ENCODE peak calls at places on chromosomes 2 and 18, in four cellular contexts. L is BJ, W is dorsolateral prefrontal cortex, Q is B cell. P is an unnamed sample.

GRCh38 chr18:73924836-73925235 is 222.8 kb downstream of the FBXO15 start:
- DNase-seq in Q (no peak), L (no peak), W (no peak), P (no peak)

GRCh38 chr18:57841568-57841967 is 38.5 kb upstream of the ATP8B1 start:
- DNase-seq in W (no peak), Q (no peak), L (no peak), P (no peak)

GRCh38 chr2:30481323-30481800 is 34.3 kb downstream of the LCLAT1 start:
- DNase-seq in Q (no peak), L (no peak), W (no peak), P (no peak)

GRCh38 chr2:55099878-55100820 is 49.9 kb upstream of the RTN4 start:
- DNase-seq in W (no peak), Q (no peak), L (no peak), P (peak)

GRCh38 chr2:171081649-171082111 is 79.0 kb downstream of the TLK1 start:
- DNase-seq in Q (no peak), L (no peak), W (no peak), P (no peak)

GRCh38 chr2:131049150-131049718 is 44.0 kb downstream of the FAM168B start:
- DNase-seq in L (no peak), Q (no peak), W (no peak), P (no peak)

GRCh38 chr2:152585830-152586484 is 131.3 kb downstream of the PRPF40A start:
- DNase-seq in L (peak), W (peak), Q (no peak), P (peak)

GRCh38 chr2:141506116-141506515 is 624.7 kb downstream of the LRP1B start:
- DNase-seq in W (no peak), Q (no peak), L (no peak), P (no peak)

GRCh38 chr18:59264651-59265245 is 8.5 kb downstream of the RAX start:
- DNase-seq in W (no peak), Q (no peak), L (no peak), P (no peak)

GRCh38 chr18:47484068-47484467 is 232.6 kb upstream of the SKOR2 start:
- DNase-seq in Q (no peak), L (no peak), W (no peak), P (no peak)

GRCh38 chr2:101356486-101356885 is 30.8 kb downstream of the CREG2 start:
- DNase-seq in Q (no peak), W (no peak), L (no peak), P (no peak)

GRCh38 chr2:64601027-64601767 is 52.5 kb downstream of the SERTAD2 start:
- DNase-seq in L (no peak), Q (no peak), W (no peak), P (no peak)

GRCh38 chr2:172698041-172698863 is 37.4 kb upstream of the RAPGEF4 start:
- DNase-seq in L (peak), W (no peak), Q (no peak), P (no peak)

GRCh38 chr2:146874260-146874658 is 970.6 kb upstream of the ACVR2A start:
- DNase-seq in W (no peak), L (no peak), Q (no peak), P (no peak)

GRCh38 chr2:29068513-29068912 is 5.8 kb downstream of the PCARE start:
- DNase-seq in W (no peak), Q (no peak), L (no peak), P (no peak)

GRCh38 chr2:7686016-7686385 is 768.8 kb downstream of the RNF144A start:
- DNase-seq in Q (no peak), L (no peak), W (no peak), P (no peak)

GRCh38 chr18:46148810-46149209 is 44.6 kb downstream of the HAUS1 start:
- DNase-seq in L (no peak), W (peak), Q (peak), P (peak)

GRCh38 chr18:46265190-46266156 is 161.3 kb downstream of the HAUS1 start:
- DNase-seq in L (no peak), W (no peak), Q (no peak), P (no peak)

GRCh38 chr2:27233341-27233740 is 16.2 kb downstream of the CAD start:
- DNase-seq in W (no peak), Q (no peak), L (no peak), P (no peak)

GRCh38 chr2:175600024-175600831 is 401.8 kb downstream of the LNPK start:
- DNase-seq in L (peak), W (no peak), Q (no peak), P (peak)

GRCh38 chr2:148524519-148524919 is 120.0 kb upstream of the EPC2 start:
- DNase-seq in L (no peak), Q (no peak), W (no peak), P (no peak)

GRCh38 chr18:58635891-58636290 is 7.0 kb upstream of the ALPK2 start:
- DNase-seq in L (no peak), W (no peak), Q (no peak), P (peak)

GRCh38 chr2:200469708-200470600 is 39.9 kb downstream of the KCTD18 start:
- DNase-seq in L (no peak), W (peak), Q (no peak), P (no peak)

GRCh38 chr2:70893186-70893585 is 42.5 kb upstream of the ATP6V1B1 start:
- DNase-seq in L (no peak), W (no peak), Q (no peak), P (no peak)

GRCh38 chr2:1662606-1663180 is 81.6 kb downstream of the PXDN start:
- DNase-seq in W (no peak), Q (no peak), L (no peak), P (no peak)

GRCh38 chr2:112170495-112170894 is 32.3 kb downstream of the FBLN7 start:
- DNase-seq in L (no peak), Q (no peak), W (no peak), P (no peak)

GRCh38 chr2:202494300-202494699 is 118.2 kb downstream of the BMPR2 start:
- DNase-seq in W (peak), L (no peak), Q (no peak), P (peak)

GRCh38 chr2:168253379-168253778 is 6.0 kb upstream of the STK39 start:
- DNase-seq in W (no peak), L (no peak), Q (no peak), P (no peak)

GRCh38 chr2:168256448-168256847 is 9.1 kb upstream of the STK39 start:
- DNase-seq in W (no peak), L (no peak), Q (no peak), P (no peak)

GRCh38 chr2:168255866-168256265 is 8.5 kb upstream of the STK39 start:
- DNase-seq in L (no peak), W (no peak), Q (no peak), P (no peak)

GRCh38 chr2:168255103-168255502 is 7.7 kb upstream of the STK39 start:
- DNase-seq in W (no peak), Q (no peak), L (no peak), P (no peak)

DNA sequence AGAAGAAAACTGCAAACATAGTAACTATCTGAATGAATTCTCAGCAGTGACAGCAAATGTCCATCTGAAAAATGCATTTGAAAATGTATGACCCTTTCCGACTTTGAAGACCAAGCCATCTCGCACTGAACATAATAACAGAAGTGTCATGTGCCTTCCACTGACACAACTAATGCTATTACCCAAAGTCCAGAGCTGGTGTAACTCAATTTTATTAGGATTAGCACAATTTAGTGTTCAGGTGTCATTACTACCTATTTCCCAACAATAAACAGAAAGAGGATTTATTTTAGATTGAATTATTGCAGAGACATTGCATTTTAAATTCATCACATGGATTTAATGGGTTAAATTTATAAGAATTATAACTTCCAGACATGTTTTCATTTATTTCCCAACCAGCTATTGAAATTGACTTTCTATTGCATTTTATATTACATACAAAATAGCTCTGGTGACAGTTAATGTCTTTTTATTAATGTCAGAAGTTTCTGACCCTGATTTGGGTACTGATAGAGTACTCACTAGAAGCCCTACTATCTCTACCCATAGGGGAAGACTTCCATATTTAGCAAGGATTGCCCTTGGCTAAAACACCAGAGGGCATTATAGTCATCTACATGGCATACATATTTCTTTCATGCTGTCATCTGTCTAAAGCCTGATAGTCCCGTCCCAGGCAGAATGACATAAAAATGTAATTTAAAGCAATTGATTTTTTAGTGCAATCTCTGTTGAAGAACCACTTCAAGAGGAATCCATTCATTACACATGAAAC is 7.0 kb upstream of the STK39 start:
- DNase-seq in Q (no peak), W (no peak), L (no peak), P (no peak)
- TF ChIP-seq CTCF in Q (no peak), W (no peak), L (no peak), P (no peak)

DNA sequence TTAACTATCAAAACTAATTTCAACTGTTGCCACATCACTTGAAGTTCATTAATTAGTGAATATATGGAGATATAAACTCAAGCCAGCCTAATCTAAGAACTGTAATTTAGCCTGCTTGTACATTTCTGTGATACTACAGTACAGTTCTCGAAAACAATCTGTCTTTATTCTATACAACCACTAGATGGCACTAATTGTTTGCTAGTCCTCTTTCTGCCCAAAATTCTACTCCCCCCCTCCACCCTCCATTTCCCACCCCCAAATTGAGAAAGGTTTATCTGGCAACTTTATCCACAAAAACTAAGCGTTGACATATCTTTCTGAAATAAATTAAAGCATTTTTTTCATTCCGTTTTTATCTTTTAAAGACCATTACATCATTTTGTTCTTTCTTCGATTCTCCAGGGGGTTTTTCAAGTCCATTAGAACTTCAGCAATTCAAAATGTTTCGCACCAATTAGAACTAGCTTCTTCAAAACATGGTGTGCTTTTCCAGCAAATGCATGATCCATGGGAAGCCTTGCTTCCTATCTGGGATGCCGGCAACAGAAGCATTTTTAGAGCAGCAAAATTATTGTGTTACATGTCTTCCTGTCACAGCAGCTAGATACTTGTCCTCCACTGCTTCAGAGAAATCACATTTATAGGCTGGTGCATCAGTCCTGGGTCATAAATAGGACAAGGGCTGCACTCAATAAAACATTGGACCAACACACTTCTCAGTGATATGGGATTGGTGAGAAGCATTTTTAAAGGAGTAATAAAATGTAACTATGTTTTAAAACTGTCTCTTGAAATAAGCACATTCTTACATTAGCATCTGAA is 241.3 kb downstream of the PAX3 start:
- DNase-seq in W (no peak), L (no peak), Q (peak), P (no peak)
- TF ChIP-seq CTCF in W (peak), L (peak), Q (peak), P (peak)

DNA sequence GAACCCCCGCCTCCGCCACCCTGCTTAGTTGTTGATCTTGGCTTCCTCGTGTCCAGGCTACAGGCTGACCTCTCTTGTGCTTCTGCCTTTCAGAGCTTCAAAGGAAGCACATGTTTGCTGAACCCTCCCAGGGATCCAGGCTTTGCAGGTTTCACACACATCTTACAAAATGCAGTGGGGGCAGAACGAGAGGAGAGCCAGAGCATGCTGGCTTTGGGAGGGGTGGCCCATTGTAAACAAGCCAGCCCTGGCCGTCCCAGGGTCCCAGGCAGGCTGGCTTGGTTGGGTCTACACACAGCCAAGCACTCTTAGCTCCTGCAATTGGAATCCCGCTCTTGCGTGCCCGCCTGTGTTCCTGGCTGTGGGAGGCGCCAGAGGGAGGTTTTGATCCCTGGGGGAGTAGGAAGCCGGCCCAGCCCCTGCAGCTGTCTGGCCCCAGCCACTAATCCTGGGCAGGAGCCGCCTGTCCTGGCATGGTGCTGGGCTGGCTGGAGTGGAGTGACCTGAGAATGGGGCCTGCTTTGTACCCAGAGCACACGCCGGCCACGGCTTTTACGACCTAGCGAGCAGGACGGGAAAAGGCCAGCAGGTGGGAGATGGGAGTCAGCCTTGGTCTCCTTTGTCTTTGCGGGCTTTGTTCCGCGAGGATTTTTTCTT is 53.9 kb downstream of the SH3BP4 start:
- DNase-seq in Q (no peak), W (peak), L (no peak), P (no peak)
- TF ChIP-seq CTCF in Q (no peak), W (no peak), L (peak), P (no peak)

GRCh38 chr18:66129248-66129647 is 378.4 kb downstream of the CDH7 start:
- DNase-seq in Q (no peak), L (no peak), W (no peak), P (no peak)

GRCh38 chr18:66119347-66119746 is 368.5 kb downstream of the CDH7 start:
- DNase-seq in L (no peak), W (no peak), Q (no peak), P (no peak)

GRCh38 chr18:66124394-66124793 is 373.6 kb downstream of the CDH7 start:
- DNase-seq in W (no peak), L (no peak), Q (no peak), P (no peak)
- TF ChIP-seq CTCF in W (peak), L (no peak), Q (no peak), P (no peak)

GRCh38 chr2:189700681-189701080 is 26.2 kb downstream of the ANKAR start:
- DNase-seq in Q (no peak), W (no peak), L (no peak), P (no peak)
- TF ChIP-seq CTCF in Q (no peak), W (no peak), L (no peak), P (no peak)

DNA sequence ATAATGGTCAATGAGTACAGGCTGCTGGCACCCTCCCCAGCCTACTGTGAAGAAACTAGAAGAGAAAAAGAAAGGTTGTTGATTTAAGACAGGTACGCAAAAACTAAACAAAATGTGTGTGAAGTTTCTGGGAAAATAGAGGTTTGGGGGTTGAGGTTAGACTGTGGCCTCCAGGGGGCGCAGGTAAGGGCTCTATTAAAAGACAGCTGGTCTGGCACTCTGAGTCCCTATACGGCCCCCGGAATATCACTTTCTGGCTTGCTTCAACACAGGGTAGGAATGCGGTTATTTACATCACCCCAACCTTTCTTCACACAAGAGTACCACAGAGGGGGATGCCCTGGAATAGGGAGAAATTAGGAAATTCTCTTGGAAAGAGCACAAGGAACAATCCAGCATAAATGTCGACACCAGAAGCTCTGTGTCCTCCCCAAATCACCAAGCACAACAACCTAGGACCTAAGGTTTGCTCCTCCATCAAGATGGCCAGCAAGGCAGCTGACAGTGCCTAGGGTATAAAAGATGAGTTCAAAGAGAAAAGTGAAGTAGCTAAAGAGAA is 480.8 kb upstream of the KLHL29 start:
- DNase-seq in L (no peak), W (no peak), Q (no peak), P (no peak)
- TF ChIP-seq CTCF in L (peak), W (peak), Q (no peak), P (no peak)

GRCh38 chr18:11857177-11857887 is 6.1 kb downstream of the CHMP1B start:
- DNase-seq in L (peak), W (peak), Q (no peak), P (peak)

GRCh38 chr18:11860594-11861450 is 9.6 kb downstream of the CHMP1B start:
- DNase-seq in W (no peak), L (no peak), Q (no peak), P (no peak)

GRCh38 chr18:11861583-11862288 is 10.5 kb downstream of the CHMP1B start:
- DNase-seq in Q (no peak), L (no peak), W (no peak), P (no peak)

GRCh38 chr18:11859282-11859797 is 8.1 kb downstream of the CHMP1B start:
- DNase-seq in Q (no peak), W (no peak), L (no peak), P (no peak)

GRCh38 chr18:11859903-11860407 is 8.7 kb downstream of the CHMP1B start:
- DNase-seq in Q (no peak), W (no peak), L (peak), P (no peak)
- TF ChIP-seq CTCF in Q (no peak), W (no peak), L (peak), P (no peak)

P was measured in AG09319.